ENCODE peak calls at places on chromosomes 1 and 21, in seven cellular contexts. T is K562, I is BE2C, G is A673, D is cardiac muscle cell, P is MM.1S, C is thoracic aorta. M is an unnamed sample.
A peak's percentile ranks its signal among the peaks of the same experiment; 100 is the strongest.

GRCh38 chr1:61818992-61819391 is 76.7 kb downstream of the PATJ start:
- DNase-seq in T (no peak), I (no peak), G (no peak), D (no peak), P (no peak), C (no peak), M (no peak)

GRCh38 chr21:38297193-38297592 is 40.4 kb downstream of the KCNJ15 start:
- DNase-seq in T (no peak), I (no peak), G (no peak), D (no peak), P (no peak), C (no peak), M (no peak)

GRCh38 chr1:241695454-241696171 is 43.5 kb downstream of the WDR64 start:
- DNase-seq in T (no peak), I (no peak), G (no peak), D (no peak), P (no peak), C (no peak), M (no peak)

GRCh38 chr1:57269621-57270235 is 154.1 kb downstream of the DAB1 start:
- DNase-seq in T (no peak), I (no peak), G (peak; percentile 62), D (no peak), P (no peak), C (no peak), M (no peak)

GRCh38 chr1:197924516-197925123 is 7.4 kb downstream of the LHX9 start:
- DNase-seq in T (peak; percentile 65), I (peak; percentile 53), G (peak; percentile 63), D (peak; percentile 71), P (peak; percentile 59), C (no peak), M (no peak)

GRCh38 chr1:9388628-9389184 is 96.0 kb downstream of the SPSB1 start:
- DNase-seq in T (no peak), I (no peak), G (no peak), D (peak; percentile 40), P (no peak), C (no peak), M (no peak)

GRCh38 chr1:93816970-93817738 is 61.9 kb downstream of the DNTTIP2 start:
- DNase-seq in T (no peak), I (peak; percentile 63), G (peak; percentile 33), D (peak; percentile 96), P (no peak), C (no peak), M (no peak)

GRCh38 chr1:64155285-64155684 is 48.1 kb upstream of the UBE2U start:
- DNase-seq in T (no peak), I (no peak), G (no peak), D (no peak), P (no peak), C (no peak), M (no peak)

GRCh38 chr1:112909847-112910246 is 46.1 kb downstream of the SLC16A1 start:
- DNase-seq in T (no peak), I (no peak), G (no peak), D (no peak), P (no peak), C (no peak), M (no peak)

GRCh38 chr1:79792212-79792575 is 785.7 kb upstream of the ADGRL4 start:
- DNase-seq in T (no peak), I (no peak), G (no peak), D (peak; percentile 96), P (no peak), C (no peak), M (no peak)

GRCh38 chr1:230268371-230269170 is 157.6 kb downstream of the PGBD5 start:
- DNase-seq in T (peak; percentile 49), I (peak; percentile 64), G (peak; percentile 92), D (peak; percentile 86), P (peak; percentile 36), C (no peak), M (no peak)

GRCh38 chr1:55444660-55445059 is 229.5 kb upstream of the USP24 start:
- DNase-seq in T (no peak), I (no peak), G (no peak), D (no peak), P (no peak), C (no peak), M (no peak)

GRCh38 chr1:192550922-192551534 is 24.5 kb upstream of the RGS1 start:
- DNase-seq in T (no peak), I (no peak), G (peak; percentile 37), D (peak; percentile 85), P (peak; percentile 52), C (no peak), M (no peak)

GRCh38 chr1:99599678-99600175 is 46.2 kb upstream of the PALMD start:
- DNase-seq in T (peak; percentile 47), I (peak; percentile 47), G (no peak), D (peak; percentile 94), P (no peak), C (no peak), M (peak; percentile 33)

GRCh38 chr1:17878837-17879236 is 123.7 kb downstream of the ACTL8 start:
- DNase-seq in T (no peak), I (peak; percentile 9), G (no peak), D (peak; percentile 37), P (no peak), C (no peak), M (no peak)

GRCh38 chr1:119795471-119795870 is 15.8 kb downstream of the REG4 start:
- DNase-seq in T (no peak), I (no peak), G (no peak), D (no peak), P (no peak), C (no peak), M (no peak)

GRCh38 chr1:110529011-110529410 is 10.0 kb upstream of the KCNA10 start:
- DNase-seq in T (no peak), I (no peak), G (no peak), D (no peak), P (no peak), C (no peak), M (no peak)

GRCh38 chr1:91550961-91551360 is 50.3 kb downstream of the CDC7 start:
- DNase-seq in T (no peak), I (no peak), G (no peak), D (no peak), P (peak; percentile 11), C (no peak), M (no peak)

GRCh38 chr1:91552091-91552490 is 51.4 kb downstream of the CDC7 start:
- DNase-seq in T (no peak), I (no peak), G (no peak), D (no peak), P (no peak), C (no peak), M (no peak)

GRCh38 chr1:91548382-91549040 is 47.9 kb downstream of the CDC7 start:
- DNase-seq in T (no peak), I (no peak), G (no peak), D (peak; percentile 33), P (no peak), C (no peak), M (no peak)

GRCh38 chr1:91546876-91547275 is 46.2 kb downstream of the CDC7 start:
- DNase-seq in T (no peak), I (no peak), G (no peak), D (peak; percentile 38), P (no peak), C (no peak), M (no peak)

DNA sequence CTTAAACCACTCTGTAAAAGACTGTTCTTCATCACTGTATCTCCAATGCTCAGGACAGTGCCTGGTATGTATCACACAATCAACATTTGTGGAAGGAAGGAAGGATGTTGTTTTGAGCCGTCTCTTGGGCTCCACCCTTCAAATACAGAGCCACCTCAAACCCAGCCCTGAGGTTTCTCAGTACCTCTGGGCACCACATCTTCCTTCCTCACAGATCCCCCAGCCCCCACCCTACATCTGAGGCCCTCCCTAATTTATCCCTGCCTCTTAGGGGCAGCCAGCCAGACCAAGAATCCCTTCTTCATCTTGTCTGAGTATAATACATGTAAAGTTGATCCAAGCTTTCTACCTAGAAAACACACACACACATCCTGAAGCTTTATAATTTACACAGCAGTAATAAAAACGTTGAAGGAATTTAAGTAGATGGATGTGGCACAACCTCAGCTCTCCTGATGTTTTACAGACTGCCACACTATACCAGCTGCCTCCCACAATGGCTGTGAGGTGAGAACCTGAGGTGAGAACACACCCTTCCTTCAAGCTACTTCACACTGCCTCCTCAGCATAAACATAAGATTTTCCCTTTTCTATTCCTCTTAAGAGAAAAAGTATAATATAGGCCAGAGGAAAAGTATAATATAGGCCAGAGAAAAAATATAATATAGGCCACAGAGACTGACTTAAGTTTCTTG is 48.5 kb downstream of the CDC7 start:
- DNase-seq in T (no peak), I (no peak), G (no peak), D (no peak), P (no peak), C (no peak), M (no peak)
- H3K27me3 ChIP-seq in T (no peaks in the 10 kb centered on the region), I (no peaks in the 10 kb centered on the region), G (peaks cover 4% of the 10 kb centered on the region), D (no peaks in the 10 kb centered on the region), P (no peaks in the 10 kb centered on the region), C (no peaks in the 10 kb centered on the region), M (peaks cover 4% of the 10 kb centered on the region)

GRCh38 chr1:44645466-44646244 is 28.6 kb downstream of the TMEM53 start:
- DNase-seq in T (no peak), I (no peak), G (no peak), D (no peak), P (no peak), C (peak; percentile 38), M (peak; percentile 28)
- H3K4me1 ChIP-seq in T (no peaks in the 10 kb centered on the region), I (no peaks in the 10 kb centered on the region), G (no peaks in the 10 kb centered on the region), D (peaks cover 19% of the 10 kb centered on the region), P (no peaks in the 10 kb centered on the region), C (peaks cover 37% of the 10 kb centered on the region), M (peaks cover 61% of the 10 kb centered on the region)

GRCh38 chr21:41962425-41962966 is 8.7 kb upstream of the C2CD2 start:
- DNase-seq in T (no peak), I (no peak), G (no peak), D (no peak), P (no peak), C (no peak), M (no peak)
- TF ChIP-seq CTCF in T (peak; percentile 15), I (no peak), G (no peak), D (no peak), P (no peak), C (no peak), M (no peak)

DNA sequence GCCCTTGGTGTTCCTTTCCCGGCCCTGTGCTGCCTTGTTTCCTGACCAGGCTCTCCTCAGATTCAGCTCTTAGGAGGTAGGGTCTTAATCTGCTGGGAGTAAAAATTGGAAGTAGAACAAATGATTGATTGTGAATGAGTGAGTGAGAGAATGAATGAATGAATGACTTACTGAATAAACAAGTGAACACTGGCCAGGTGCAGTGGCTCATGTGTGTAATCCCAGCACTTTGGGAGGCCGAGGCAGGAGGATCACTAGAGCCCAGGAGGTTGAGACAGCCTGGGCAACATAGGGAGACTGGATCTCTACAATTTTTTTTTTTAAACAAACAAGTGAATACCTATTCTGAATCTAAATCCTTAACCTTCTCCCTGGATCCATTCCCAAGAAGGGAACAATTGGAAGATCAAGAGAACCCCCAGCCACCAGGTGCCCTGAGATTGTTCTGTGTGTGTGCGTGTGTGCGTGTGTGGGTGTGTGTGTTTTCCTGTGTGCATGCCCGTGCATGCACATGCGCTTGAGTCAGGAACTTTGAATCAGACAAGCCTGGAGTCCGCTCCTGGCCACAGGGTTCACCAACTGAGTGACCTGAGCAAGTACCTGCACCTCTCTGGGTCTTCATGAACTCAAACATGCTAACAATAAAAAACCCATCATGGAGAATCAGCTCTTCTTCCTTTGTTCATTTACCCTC is 24.3 kb upstream of the CITED4 start:
- DNase-seq in T (no peak), I (no peak), G (no peak), D (no peak), P (no peak), C (no peak), M (no peak)
- H3K27me3 ChIP-seq in T (peaks cover 10% of the 10 kb centered on the region), I (no peaks in the 10 kb centered on the region), G (no peaks in the 10 kb centered on the region), D (peaks cover 36% of the 10 kb centered on the region), P (no peaks in the 10 kb centered on the region), C (no peaks in the 10 kb centered on the region), M (peaks cover 27% of the 10 kb centered on the region)

M was measured in left ventricle myocardium inferior.